ENCODE peak calls at places on chromosomes 5 and 9, in nine cellular contexts. One of them, this sample, is unnamed.

GRCh38 chr5:83408719-83409118 is 62.8 kb upstream of the VCAN start:
- DNase-seq in cardiac muscle cell: no peak
- DNase-seq in heart right ventricle: no peak
- DNase-seq in right lobe of liver: no peak
- DNase-seq in HL-60: no peak
- DNase-seq in coronary artery: no peak
- DNase-seq in cardiac fibroblast: no peak
- DNase-seq in lower lobe of right lung: no peak
- DNase-seq in heart left ventricle: no peak
- DNase-seq in this sample: no peak

GRCh38 chr9:1916676-1917075 is 98.5 kb upstream of the SMARCA2 start:
- DNase-seq in cardiac muscle cell: peak; percentile 8
- DNase-seq in heart right ventricle: no peak
- DNase-seq in right lobe of liver: no peak
- DNase-seq in HL-60: no peak
- DNase-seq in coronary artery: no peak
- DNase-seq in cardiac fibroblast: no peak
- DNase-seq in lower lobe of right lung: no peak
- DNase-seq in heart left ventricle: no peak
- DNase-seq in this sample: peak; percentile 1

GRCh38 chr5:157918811-157919742 is 60.1 kb upstream of the CLINT1 start:
- DNase-seq in cardiac muscle cell: no peak
- DNase-seq in heart right ventricle: no peak
- DNase-seq in right lobe of liver: no peak
- DNase-seq in HL-60: no peak
- DNase-seq in coronary artery: no peak
- DNase-seq in cardiac fibroblast: no peak
- DNase-seq in lower lobe of right lung: peak; percentile 80
- DNase-seq in heart left ventricle: no peak
- DNase-seq in this sample: no peak

GRCh38 chr5:21919417-21920022 is 933.6 kb downstream of the CDH12 start:
- DNase-seq in cardiac muscle cell: peak; percentile 50
- DNase-seq in heart right ventricle: no peak
- DNase-seq in right lobe of liver: no peak
- DNase-seq in HL-60: no peak
- DNase-seq in coronary artery: no peak
- DNase-seq in cardiac fibroblast: peak; percentile 63
- DNase-seq in lower lobe of right lung: no peak
- DNase-seq in heart left ventricle: no peak
- DNase-seq in this sample: peak; percentile 63

GRCh38 chr9:121837113-121838010 is 185.9 kb downstream of the DAB2IP start:
- DNase-seq in cardiac muscle cell: peak; percentile 37
- DNase-seq in heart right ventricle: peak; percentile 19
- DNase-seq in right lobe of liver: peak; percentile 22
- DNase-seq in HL-60: no peak
- DNase-seq in coronary artery: peak; percentile 52
- DNase-seq in cardiac fibroblast: peak; percentile 49
- DNase-seq in lower lobe of right lung: no peak
- DNase-seq in heart left ventricle: peak; percentile 18
- DNase-seq in this sample: peak; percentile 46

GRCh38 chr5:79025054-79025465 is 40.0 kb upstream of the ARSB start:
- DNase-seq in cardiac muscle cell: peak; percentile 83
- DNase-seq in heart right ventricle: peak; percentile 59
- DNase-seq in right lobe of liver: peak; percentile 73
- DNase-seq in HL-60: no peak
- DNase-seq in coronary artery: no peak
- DNase-seq in cardiac fibroblast: peak; percentile 79
- DNase-seq in lower lobe of right lung: peak; percentile 62
- DNase-seq in heart left ventricle: peak; percentile 71
- DNase-seq in this sample: peak; percentile 80

GRCh38 chr5:43627028-43627427 is 24.0 kb downstream of the NNT start:
- DNase-seq in cardiac muscle cell: peak; percentile 77
- DNase-seq in heart right ventricle: peak; percentile 36
- DNase-seq in right lobe of liver: no peak
- DNase-seq in HL-60: no peak
- DNase-seq in coronary artery: no peak
- DNase-seq in cardiac fibroblast: peak; percentile 84
- DNase-seq in lower lobe of right lung: no peak
- DNase-seq in heart left ventricle: no peak
- DNase-seq in this sample: peak; percentile 78

GRCh38 chr9:26809795-26810194 is 82.8 kb downstream of the CAAP1 start:
- DNase-seq in cardiac muscle cell: peak; percentile 56
- DNase-seq in heart right ventricle: no peak
- DNase-seq in right lobe of liver: no peak
- DNase-seq in HL-60: no peak
- DNase-seq in coronary artery: no peak
- DNase-seq in cardiac fibroblast: peak; percentile 74
- DNase-seq in lower lobe of right lung: no peak
- DNase-seq in heart left ventricle: no peak
- DNase-seq in this sample: peak; percentile 69

GRCh38 chr9:3332802-3333201 is 193.0 kb downstream of the RFX3 start:
- DNase-seq in cardiac muscle cell: peak; percentile 76
- DNase-seq in heart right ventricle: no peak
- DNase-seq in right lobe of liver: no peak
- DNase-seq in HL-60: no peak
- DNase-seq in coronary artery: no peak
- DNase-seq in cardiac fibroblast: no peak
- DNase-seq in lower lobe of right lung: no peak
- DNase-seq in heart left ventricle: no peak
- DNase-seq in this sample: peak; percentile 60

GRCh38 chr5:87034562-87034961 is 233.1 kb upstream of the RASA1 start:
- DNase-seq in cardiac muscle cell: no peak
- DNase-seq in heart right ventricle: no peak
- DNase-seq in right lobe of liver: no peak
- DNase-seq in HL-60: no peak
- DNase-seq in coronary artery: no peak
- DNase-seq in cardiac fibroblast: no peak
- DNase-seq in lower lobe of right lung: no peak
- DNase-seq in heart left ventricle: no peak
- DNase-seq in this sample: no peak

GRCh38 chr9:19456996-19457693 is 48.3 kb downstream of the ACER2 start:
- DNase-seq in cardiac muscle cell: peak; percentile 86
- DNase-seq in heart right ventricle: peak; percentile 80
- DNase-seq in right lobe of liver: peak; percentile 58
- DNase-seq in HL-60: peak; percentile 5
- DNase-seq in coronary artery: peak; percentile 81
- DNase-seq in cardiac fibroblast: peak; percentile 86
- DNase-seq in lower lobe of right lung: no peak
- DNase-seq in heart left ventricle: no peak
- DNase-seq in this sample: peak; percentile 87

GRCh38 chr5:34486160-34486765 is 169.9 kb upstream of the RAI14 start:
- DNase-seq in cardiac muscle cell: peak; percentile 90
- DNase-seq in heart right ventricle: peak; percentile 78
- DNase-seq in right lobe of liver: peak; percentile 75
- DNase-seq in HL-60: peak; percentile 43
- DNase-seq in coronary artery: no peak
- DNase-seq in cardiac fibroblast: peak; percentile 93
- DNase-seq in lower lobe of right lung: peak; percentile 87
- DNase-seq in heart left ventricle: peak; percentile 80
- DNase-seq in this sample: peak; percentile 91

GRCh38 chr5:10567781-10568321 is 4.0 kb downstream of the ANKRD33B start:
- DNase-seq in cardiac muscle cell: no peak
- DNase-seq in heart right ventricle: no peak
- DNase-seq in right lobe of liver: no peak
- DNase-seq in HL-60: no peak
- DNase-seq in coronary artery: no peak
- DNase-seq in cardiac fibroblast: no peak
- DNase-seq in lower lobe of right lung: no peak
- DNase-seq in heart left ventricle: no peak
- DNase-seq in this sample: no peak

GRCh38 chr5:177310332-177310731 is 1.4 kb downstream of the MXD3 start:
- DNase-seq in cardiac muscle cell: no peak
- DNase-seq in heart right ventricle: no peak
- DNase-seq in right lobe of liver: no peak
- DNase-seq in HL-60: no peak
- DNase-seq in coronary artery: no peak
- DNase-seq in cardiac fibroblast: no peak
- DNase-seq in lower lobe of right lung: no peak
- DNase-seq in heart left ventricle: no peak
- DNase-seq in this sample: no peak

GRCh38 chr5:68369436-68370125 is 154.0 kb downstream of the PIK3R1 start:
- DNase-seq in cardiac muscle cell: no peak
- DNase-seq in heart right ventricle: no peak
- DNase-seq in right lobe of liver: no peak
- DNase-seq in HL-60: no peak
- DNase-seq in coronary artery: no peak
- DNase-seq in cardiac fibroblast: no peak
- DNase-seq in lower lobe of right lung: no peak
- DNase-seq in heart left ventricle: no peak
- DNase-seq in this sample: no peak

DNA sequence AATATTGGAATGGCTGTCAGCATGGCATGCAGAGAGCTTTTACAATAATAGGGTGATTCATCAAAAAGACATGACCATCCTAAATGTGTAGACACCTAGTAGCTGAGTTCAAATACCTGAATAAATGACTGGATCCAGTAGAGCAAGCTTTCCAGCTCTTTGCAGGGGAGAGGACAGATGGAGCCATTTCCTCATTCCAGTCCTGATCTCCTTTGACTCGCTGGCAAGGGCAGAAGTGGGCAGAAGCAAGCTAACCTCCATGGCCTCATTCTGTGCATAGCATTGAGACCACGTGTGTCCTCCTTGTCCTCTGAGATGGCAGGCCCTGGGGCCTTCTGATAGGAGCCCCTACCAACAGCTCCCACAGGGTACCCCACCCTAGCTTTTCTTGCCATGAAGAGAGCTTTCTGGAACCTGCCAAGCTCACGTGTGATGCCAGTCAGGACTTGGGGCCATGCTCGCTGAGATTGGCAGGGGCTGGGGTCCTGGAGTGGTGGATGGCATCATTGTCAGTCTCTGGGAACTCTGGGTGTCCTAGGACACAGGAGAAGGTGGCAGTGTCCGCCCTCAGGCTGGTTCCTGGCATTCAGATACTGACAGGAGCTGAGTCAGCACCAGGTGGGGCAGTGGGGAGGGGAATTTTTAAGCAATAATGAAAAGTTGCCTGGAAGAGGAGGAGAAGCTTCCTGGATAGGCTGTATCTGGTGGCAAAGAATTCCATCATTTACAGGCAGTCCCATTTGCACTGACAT is 33.6 kb downstream of the WWC1 start:
- DNase-seq in cardiac muscle cell: no peak
- DNase-seq in heart right ventricle: no peak
- DNase-seq in right lobe of liver: no peak
- DNase-seq in HL-60: no peak
- DNase-seq in coronary artery: no peak
- DNase-seq in cardiac fibroblast: no peak
- DNase-seq in lower lobe of right lung: no peak
- DNase-seq in heart left ventricle: no peak
- DNase-seq in this sample: no peak
- H3K4me3 ChIP-seq in cardiac muscle cell: no peak overlapping the region
- H3K4me3 ChIP-seq in heart right ventricle: no peak overlapping the region
- H3K4me3 ChIP-seq in right lobe of liver: no peak overlapping the region
- H3K4me3 ChIP-seq in HL-60: no peak overlapping the region
- H3K4me3 ChIP-seq in coronary artery: no peak overlapping the region
- H3K4me3 ChIP-seq in cardiac fibroblast: no peak overlapping the region
- H3K4me3 ChIP-seq in lower lobe of right lung: no peak overlapping the region
- H3K4me3 ChIP-seq in heart left ventricle: no peak overlapping the region
- H3K4me3 ChIP-seq in this sample: no peak overlapping the region

DNA sequence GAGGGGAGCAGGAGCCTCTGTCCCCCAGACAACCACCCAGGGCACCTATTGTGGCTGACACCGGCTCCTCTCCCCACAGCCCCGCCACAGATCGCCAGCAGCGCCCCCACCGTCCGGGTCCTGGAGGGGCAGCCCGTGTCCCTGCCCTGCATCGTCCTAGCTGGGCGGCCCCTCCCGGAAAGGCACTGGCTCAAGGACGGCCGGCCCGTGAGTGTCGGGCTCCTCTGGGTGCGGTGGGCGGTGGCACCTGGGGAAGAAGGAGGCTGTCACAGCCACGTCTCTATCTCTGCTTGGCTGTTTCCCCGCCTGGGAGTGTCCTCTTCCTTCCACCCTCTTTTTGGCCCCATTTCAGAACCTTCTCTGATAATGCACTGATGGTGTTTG is 55.1 kb downstream of the HMCN2 start:
- DNase-seq in cardiac muscle cell: no peak
- DNase-seq in heart right ventricle: peak; percentile 28
- DNase-seq in right lobe of liver: peak; percentile 68
- DNase-seq in HL-60: no peak
- DNase-seq in coronary artery: no peak
- DNase-seq in cardiac fibroblast: no peak
- DNase-seq in lower lobe of right lung: no peak
- DNase-seq in heart left ventricle: no peak
- DNase-seq in this sample: no peak
- TF ChIP-seq CTCF in cardiac muscle cell: peak; percentile 23
- TF ChIP-seq CTCF in heart right ventricle: peak; percentile 38
- TF ChIP-seq CTCF in right lobe of liver: no peak
- TF ChIP-seq CTCF in HL-60: no peak
- TF ChIP-seq CTCF in coronary artery: no peak
- TF ChIP-seq CTCF in cardiac fibroblast: peak; percentile 12
- TF ChIP-seq CTCF in lower lobe of right lung: no peak
- TF ChIP-seq CTCF in heart left ventricle: no peak
- TF ChIP-seq CTCF in this sample: no peak

GRCh38 chr5:150848271-150848670 is 1.9 kb downstream of the IRGM start:
- DNase-seq in cardiac muscle cell: no peak
- DNase-seq in heart right ventricle: no peak
- DNase-seq in right lobe of liver: no peak
- DNase-seq in HL-60: no peak
- DNase-seq in coronary artery: no peak
- DNase-seq in cardiac fibroblast: peak; percentile 4
- DNase-seq in lower lobe of right lung: no peak
- DNase-seq in heart left ventricle: no peak
- DNase-seq in this sample: no peak
- H3K4me3 ChIP-seq in cardiac muscle cell: no peak overlapping the region
- H3K4me3 ChIP-seq in heart right ventricle: no peak overlapping the region
- H3K4me3 ChIP-seq in right lobe of liver: no peak overlapping the region
- H3K4me3 ChIP-seq in HL-60: no peak overlapping the region
- H3K4me3 ChIP-seq in coronary artery: no peak overlapping the region
- H3K4me3 ChIP-seq in cardiac fibroblast: no peak overlapping the region
- H3K4me3 ChIP-seq in lower lobe of right lung: no peak overlapping the region
- H3K4me3 ChIP-seq in heart left ventricle: no peak overlapping the region
- H3K4me3 ChIP-seq in this sample: no peak overlapping the region

GRCh38 chr9:92342825-92343488 is 17.2 kb downstream of the CENPP start:
- DNase-seq in cardiac muscle cell: peak; percentile 23
- DNase-seq in heart right ventricle: no peak
- DNase-seq in right lobe of liver: no peak
- DNase-seq in HL-60: no peak
- DNase-seq in coronary artery: no peak
- DNase-seq in cardiac fibroblast: peak; percentile 76
- DNase-seq in lower lobe of right lung: no peak
- DNase-seq in heart left ventricle: no peak
- DNase-seq in this sample: peak; percentile 56
- TF ChIP-seq CTCF in cardiac muscle cell: peak; percentile 2
- TF ChIP-seq CTCF in heart right ventricle: peak; percentile 51
- TF ChIP-seq CTCF in right lobe of liver: peak; percentile 26
- TF ChIP-seq CTCF in HL-60: no peak
- TF ChIP-seq CTCF in coronary artery: no peak
- TF ChIP-seq CTCF in cardiac fibroblast: no peak
- TF ChIP-seq CTCF in lower lobe of right lung: no peak
- TF ChIP-seq CTCF in heart left ventricle: peak; percentile 20
- TF ChIP-seq CTCF in this sample: peak; percentile 2

GRCh38 chr5:75519761-75520160 is 8.1 kb downstream of the POLK start:
- DNase-seq in cardiac muscle cell: no peak
- DNase-seq in heart right ventricle: no peak
- DNase-seq in right lobe of liver: no peak
- DNase-seq in HL-60: no peak
- DNase-seq in coronary artery: no peak
- DNase-seq in cardiac fibroblast: no peak
- DNase-seq in lower lobe of right lung: no peak
- DNase-seq in heart left ventricle: no peak
- DNase-seq in this sample: no peak
- H3K4me3 ChIP-seq in cardiac muscle cell: no peak overlapping the region
- H3K4me3 ChIP-seq in heart right ventricle: no peak overlapping the region
- H3K4me3 ChIP-seq in right lobe of liver: no peak overlapping the region
- H3K4me3 ChIP-seq in HL-60: no peak overlapping the region
- H3K4me3 ChIP-seq in coronary artery: no peak overlapping the region
- H3K4me3 ChIP-seq in cardiac fibroblast: no peak overlapping the region
- H3K4me3 ChIP-seq in lower lobe of right lung: no peak overlapping the region
- H3K4me3 ChIP-seq in heart left ventricle: no peak overlapping the region
- H3K4me3 ChIP-seq in this sample: no peak overlapping the region

This sample was measured in fibroblast of pulmonary artery.